ENCODE peak calls at places on chromosomes 6 and 20, in seven cellular contexts. One of them, this sample, is unnamed. For H3K4me1, the result is how much of the 10 kb centered on the place peaks cover.

GRCh38 chr6:23036401-23036983 is 467.1 kb downstream of the HDGFL1 start:
- DNase-seq in sigmoid colon: no peak
- DNase-seq in ovary: no peak
- DNase-seq in uterus: no peak
- DNase-seq in HepG2: no peak
- DNase-seq in esophagus muscularis mucosa: no peak
- DNase-seq in testis: no peak
- DNase-seq in this sample: no peak

GRCh38 chr20:37516697-37517370 is 4.2 kb upstream of the NNAT start:
- DNase-seq in testis: no peak
- DNase-seq in uterus: no peak
- DNase-seq in HepG2: no peak
- DNase-seq in ovary: no peak
- DNase-seq in sigmoid colon: no peak
- DNase-seq in esophagus muscularis mucosa: no peak
- DNase-seq in this sample: peak

GRCh38 chr6:83183082-83183828 is 9.8 kb downstream of the PGM3 start:
- DNase-seq in esophagus muscularis mucosa: no peak
- DNase-seq in ovary: no peak
- DNase-seq in sigmoid colon: no peak
- DNase-seq in HepG2: no peak
- DNase-seq in testis: no peak
- DNase-seq in uterus: no peak
- DNase-seq in this sample: no peak

GRCh38 chr6:122238861-122239260 is 160.6 kb upstream of the HSF2 start:
- DNase-seq in testis: no peak
- DNase-seq in sigmoid colon: no peak
- DNase-seq in ovary: no peak
- DNase-seq in esophagus muscularis mucosa: no peak
- DNase-seq in HepG2: no peak
- DNase-seq in uterus: no peak
- DNase-seq in this sample: no peak

GRCh38 chr6:1313755-1314503 is 2.0 kb downstream of the FOXQ1 start:
- DNase-seq in testis: peak
- DNase-seq in ovary: no peak
- DNase-seq in esophagus muscularis mucosa: no peak
- DNase-seq in uterus: no peak
- DNase-seq in sigmoid colon: no peak
- DNase-seq in HepG2: peak
- DNase-seq in this sample: peak

GRCh38 chr6:135212935-135213334 is 31.8 kb downstream of the MYB start:
- DNase-seq in sigmoid colon: no peak
- DNase-seq in testis: no peak
- DNase-seq in uterus: no peak
- DNase-seq in HepG2: no peak
- DNase-seq in esophagus muscularis mucosa: no peak
- DNase-seq in ovary: no peak
- DNase-seq in this sample: no peak

GRCh38 chr6:76682842-76683241 is 610.4 kb upstream of the IMPG1 start:
- DNase-seq in testis: no peak
- DNase-seq in esophagus muscularis mucosa: no peak
- DNase-seq in HepG2: peak
- DNase-seq in uterus: no peak
- DNase-seq in sigmoid colon: no peak
- DNase-seq in ovary: no peak
- DNase-seq in this sample: no peak

GRCh38 chr6:70758883-70759282 is 91.2 kb downstream of the SMAP1 start:
- DNase-seq in esophagus muscularis mucosa: no peak
- DNase-seq in sigmoid colon: no peak
- DNase-seq in testis: no peak
- DNase-seq in uterus: no peak
- DNase-seq in HepG2: no peak
- DNase-seq in ovary: no peak
- DNase-seq in this sample: no peak

GRCh38 chr6:165616116-165616515 is 46.9 kb downstream of the PDE10A start:
- DNase-seq in testis: no peak
- DNase-seq in ovary: no peak
- DNase-seq in uterus: no peak
- DNase-seq in esophagus muscularis mucosa: peak
- DNase-seq in HepG2: no peak
- DNase-seq in sigmoid colon: no peak
- DNase-seq in this sample: no peak

GRCh38 chr6:87281426-87281825 is 41.0 kb upstream of the SMIM8 start:
- DNase-seq in esophagus muscularis mucosa: no peak
- DNase-seq in uterus: no peak
- DNase-seq in testis: no peak
- DNase-seq in HepG2: no peak
- DNase-seq in ovary: no peak
- DNase-seq in sigmoid colon: no peak
- DNase-seq in this sample: no peak

GRCh38 chr6:159312204-159312603 is 143.0 kb downstream of the FNDC1 start:
- DNase-seq in esophagus muscularis mucosa: no peak
- DNase-seq in uterus: no peak
- DNase-seq in sigmoid colon: no peak
- DNase-seq in testis: no peak
- DNase-seq in HepG2: no peak
- DNase-seq in ovary: no peak
- DNase-seq in this sample: no peak

GRCh38 chr20:58153121-58153520 is 75.3 kb downstream of the ANKRD60 start:
- DNase-seq in esophagus muscularis mucosa: no peak
- DNase-seq in testis: no peak
- DNase-seq in uterus: no peak
- DNase-seq in ovary: no peak
- DNase-seq in HepG2: no peak
- DNase-seq in sigmoid colon: no peak
- DNase-seq in this sample: no peak

GRCh38 chr6:5619249-5619648 is 357.9 kb downstream of the FARS2 start:
- DNase-seq in uterus: no peak
- DNase-seq in HepG2: no peak
- DNase-seq in esophagus muscularis mucosa: no peak
- DNase-seq in sigmoid colon: no peak
- DNase-seq in ovary: no peak
- DNase-seq in testis: no peak
- DNase-seq in this sample: no peak

GRCh38 chr6:33438978-33439594 is 15.3 kb upstream of the ZBTB9 start:
- DNase-seq in uterus: no peak
- DNase-seq in sigmoid colon: peak
- DNase-seq in ovary: no peak
- DNase-seq in HepG2: no peak
- DNase-seq in testis: no peak
- DNase-seq in esophagus muscularis mucosa: no peak
- DNase-seq in this sample: no peak

GRCh38 chr6:167698540-167698939 is 128.2 kb upstream of the AFDN start:
- DNase-seq in esophagus muscularis mucosa: no peak
- DNase-seq in HepG2: no peak
- DNase-seq in sigmoid colon: peak
- DNase-seq in ovary: no peak
- DNase-seq in uterus: no peak
- DNase-seq in testis: no peak
- DNase-seq in this sample: no peak

DNA sequence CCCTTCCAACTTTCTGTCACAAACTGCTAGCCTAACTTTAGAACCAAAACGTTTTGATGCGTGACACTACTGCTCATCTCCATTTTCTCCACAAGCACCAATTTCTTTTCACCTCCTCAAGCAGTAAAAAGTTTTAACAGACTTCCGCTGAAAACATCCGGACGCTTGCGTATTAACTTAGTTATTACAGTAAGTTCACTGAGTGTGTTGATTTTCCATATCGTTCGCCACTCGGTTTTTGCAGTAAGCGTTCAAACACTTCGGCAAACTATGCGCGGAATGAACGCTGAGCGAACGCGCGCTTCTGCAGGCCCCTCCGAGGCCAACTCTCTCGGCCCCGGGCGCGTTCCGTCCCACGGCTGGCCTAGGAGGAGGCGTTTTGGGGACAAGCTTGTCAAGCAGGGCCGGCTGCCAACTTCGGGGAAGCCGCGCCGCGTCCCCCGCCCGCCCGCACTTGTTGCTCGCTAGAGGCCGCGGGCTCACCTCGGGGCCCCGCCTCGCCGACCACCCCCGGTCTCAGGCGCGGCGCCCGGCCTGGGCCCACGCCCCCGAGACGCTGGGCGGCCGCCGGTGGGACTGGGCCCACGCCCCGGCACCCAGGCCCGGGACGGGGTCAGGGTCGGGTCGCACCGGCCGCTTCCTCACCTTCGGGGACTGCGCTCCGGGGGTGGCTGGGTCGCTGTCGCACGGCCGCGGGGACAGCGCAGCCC is 945 bp downstream of the PHF10 start:
- DNase-seq in ovary: peak
- DNase-seq in esophagus muscularis mucosa: peak
- DNase-seq in HepG2: peak
- DNase-seq in testis: peak
- DNase-seq in uterus: peak
- DNase-seq in sigmoid colon: peak
- DNase-seq in this sample: peak
- TF ChIP-seq POLR2A in ovary: no peak
- TF ChIP-seq POLR2A in esophagus muscularis mucosa: no peak
- TF ChIP-seq POLR2A in HepG2: no peak
- TF ChIP-seq POLR2A in testis: no peak
- TF ChIP-seq POLR2A in uterus: peak
- TF ChIP-seq POLR2A in sigmoid colon: no peak
- TF ChIP-seq POLR2A in this sample: no peak

DNA sequence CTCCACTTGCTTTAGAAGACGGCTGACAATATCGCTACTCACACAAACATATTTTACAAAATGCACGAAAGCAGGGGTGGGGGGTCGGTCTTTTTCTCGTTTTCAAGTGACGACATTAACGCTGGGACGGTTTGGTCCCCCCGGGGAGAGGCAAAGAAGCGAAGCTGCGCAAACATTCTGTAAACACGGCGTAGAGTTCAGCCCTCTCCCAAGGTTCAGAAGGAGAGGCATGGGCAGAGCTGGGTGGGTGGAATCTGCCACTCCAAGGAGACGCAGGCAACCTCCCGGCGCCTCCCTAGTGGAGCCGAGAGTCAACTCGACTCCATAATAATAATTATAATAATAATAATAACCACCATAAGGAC is 2.4 kb downstream of the NKX2-2 start:
- DNase-seq in esophagus muscularis mucosa: no peak
- DNase-seq in sigmoid colon: no peak
- DNase-seq in testis: no peak
- DNase-seq in uterus: no peak
- DNase-seq in HepG2: no peak
- DNase-seq in ovary: no peak
- DNase-seq in this sample: no peak
- H3K4me1 ChIP-seq in esophagus muscularis mucosa: half or more
- H3K4me1 ChIP-seq in sigmoid colon: half or more
- H3K4me1 ChIP-seq in testis: under half
- H3K4me1 ChIP-seq in uterus: under half
- H3K4me1 ChIP-seq in HepG2: under half
- H3K4me1 ChIP-seq in ovary: under half
- H3K4me1 ChIP-seq in this sample: under half

DNA sequence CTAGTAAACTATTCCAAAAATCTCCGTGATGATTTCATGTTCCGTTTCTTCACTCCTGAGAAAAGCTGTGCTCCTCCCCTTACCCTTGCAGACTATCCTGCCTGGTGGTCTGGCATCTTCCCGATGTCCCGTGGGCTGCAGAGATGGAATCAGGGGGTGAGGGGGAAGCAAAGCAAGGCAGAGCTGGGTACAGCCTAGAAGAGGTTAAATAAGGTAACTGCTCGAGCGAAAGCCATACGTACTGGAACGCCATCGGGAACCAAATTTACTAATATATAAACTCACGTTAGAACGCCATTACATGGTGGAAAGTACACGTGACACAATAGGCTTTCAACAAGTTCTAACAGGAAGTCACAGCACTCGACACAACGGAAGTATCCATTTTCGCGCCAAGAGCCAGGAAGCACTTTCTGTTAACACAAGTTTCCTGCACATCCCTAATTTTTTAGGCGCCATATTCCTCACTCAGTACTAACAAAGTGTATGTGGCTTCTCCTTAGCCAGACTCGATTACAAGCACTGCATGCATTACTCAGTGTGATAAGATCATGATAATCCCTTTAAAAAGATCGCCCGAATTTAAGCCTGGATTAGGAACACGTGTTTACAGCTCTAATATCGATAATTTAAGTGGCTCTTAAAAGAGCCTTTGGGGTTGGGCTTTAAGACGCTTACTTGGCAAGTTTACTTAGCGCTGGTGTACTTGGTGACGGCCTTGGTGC is 101.6 kb upstream of the PRSS16 start:
- DNase-seq in sigmoid colon: peak
- DNase-seq in uterus: peak
- DNase-seq in testis: peak
- DNase-seq in HepG2: peak
- DNase-seq in esophagus muscularis mucosa: peak
- DNase-seq in ovary: peak
- DNase-seq in this sample: peak
- TF ChIP-seq POLR2A in sigmoid colon: no peak
- TF ChIP-seq POLR2A in uterus: peak
- TF ChIP-seq POLR2A in testis: no peak
- TF ChIP-seq POLR2A in HepG2: no peak
- TF ChIP-seq POLR2A in esophagus muscularis mucosa: peak
- TF ChIP-seq POLR2A in ovary: peak
- TF ChIP-seq POLR2A in this sample: peak

GRCh38 chr6:42120895-42121865 is 21.2 kb downstream of the C6orf132 start:
- DNase-seq in esophagus muscularis mucosa: no peak
- DNase-seq in ovary: no peak
- DNase-seq in sigmoid colon: no peak
- DNase-seq in uterus: no peak
- DNase-seq in HepG2: no peak
- DNase-seq in testis: no peak
- DNase-seq in this sample: peak
- H3K4me1 ChIP-seq in esophagus muscularis mucosa: under half
- H3K4me1 ChIP-seq in ovary: under half
- H3K4me1 ChIP-seq in sigmoid colon: under half
- H3K4me1 ChIP-seq in uterus: under half
- H3K4me1 ChIP-seq in HepG2: under half
- H3K4me1 ChIP-seq in testis: under half
- H3K4me1 ChIP-seq in this sample: half or more

GRCh38 chr6:47471911-47472310 is 5.7 kb upstream of the CD2AP start:
- DNase-seq in uterus: no peak
- DNase-seq in HepG2: no peak
- DNase-seq in sigmoid colon: no peak
- DNase-seq in testis: no peak
- DNase-seq in ovary: no peak
- DNase-seq in esophagus muscularis mucosa: no peak
- DNase-seq in this sample: no peak
- TF ChIP-seq POLR2A in uterus: no peak
- TF ChIP-seq POLR2A in HepG2: no peak
- TF ChIP-seq POLR2A in sigmoid colon: no peak
- TF ChIP-seq POLR2A in testis: no peak
- TF ChIP-seq POLR2A in ovary: no peak
- TF ChIP-seq POLR2A in esophagus muscularis mucosa: no peak
- TF ChIP-seq POLR2A in this sample: no peak